ENCODE peak calls at places on chromosome 3, in five cellular contexts. M is H54, I is T-helper 1 cell, V is endothelial cell, R is HepG2. J is an unnamed sample.

GRCh38 chr3:116453676-116454346 is 8.5 kb upstream of the LSAMP start:
- DNase-seq in M (no peak), I (no peak), V (no peak), R (no peak), J (no peak)

GRCh38 chr3:100073555-100074307 is 40.6 kb downstream of the FILIP1L start:
- DNase-seq in M (no peak), I (peak), V (peak), R (no peak), J (no peak)

GRCh38 chr3:98824256-98824655 is 61.1 kb downstream of the ST3GAL6 start:
- DNase-seq in M (no peak), I (no peak), V (no peak), R (no peak), J (no peak)

GRCh38 chr3:107441617-107442016 is 64.4 kb downstream of the CCDC54 start:
- DNase-seq in M (no peak), I (no peak), V (no peak), R (no peak), J (no peak)

GRCh38 chr3:100002599-100003350 is 111.5 kb downstream of the FILIP1L start:
- DNase-seq in M (peak), I (no peak), V (no peak), R (peak), J (no peak)

GRCh38 chr3:195337747-195338146 is 66.8 kb upstream of the XXYLT1 start:
- DNase-seq in M (no peak), I (no peak), V (no peak), R (no peak), J (no peak)

GRCh38 chr3:34207826-34208225 is 409.4 kb downstream of the PDCD6IP start:
- DNase-seq in M (no peak), I (no peak), V (no peak), R (no peak), J (no peak)

GRCh38 chr3:143538577-143538981 is 309.7 kb downstream of the SLC9A9 start:
- DNase-seq in M (no peak), I (no peak), V (no peak), R (no peak), J (no peak)

GRCh38 chr3:18443670-18444596 is 18.8 kb upstream of the SATB1 start:
- DNase-seq in M (no peak), I (no peak), V (no peak), R (no peak), J (no peak)

GRCh38 chr3:181794036-181794790 is 82.5 kb downstream of the SOX2 start:
- DNase-seq in M (no peak), I (no peak), V (no peak), R (no peak), J (no peak)

GRCh38 chr3:57164217-57164605 is 942 bp downstream of the IL17RD start:
- DNase-seq in M (no peak), I (no peak), V (no peak), R (no peak), J (no peak)

GRCh38 chr3:123075359-123075758 is 8.5 kb downstream of the PDIA5 start:
- DNase-seq in M (no peak), I (no peak), V (no peak), R (peak), J (no peak)

GRCh38 chr3:100581650-100582049 is 27.8 kb upstream of the ADGRG7 start:
- DNase-seq in M (no peak), I (no peak), V (no peak), R (no peak), J (no peak)

GRCh38 chr3:59998040-59998439 is 948.2 kb upstream of the CFAP20DC start:
- DNase-seq in M (no peak), I (no peak), V (no peak), R (no peak), J (no peak)

GRCh38 chr3:162774613-162775100 is 1278.0 kb downstream of the OTOL1 start:
- DNase-seq in M (no peak), I (no peak), V (no peak), R (no peak), J (no peak)

GRCh38 chr3:86814918-86815655 is 175.9 kb downstream of the VGLL3 start:
- DNase-seq in M (no peak), I (no peak), V (no peak), R (no peak), J (no peak)

GRCh38 chr3:102141096-102141912 is 292.0 kb downstream of the NFKBIZ start:
- DNase-seq in M (no peak), I (no peak), V (no peak), R (no peak), J (no peak)

GRCh38 chr3:71726106-71726505 is 904 bp upstream of the EIF4E3 start:
- DNase-seq in M (no peak), I (peak), V (no peak), R (no peak), J (no peak)

GRCh38 chr3:14462738-14463137 is 60.3 kb downstream of the SLC6A6 start:
- DNase-seq in M (no peak), I (no peak), V (no peak), R (no peak), J (no peak)

GRCh38 chr3:71380096-71380495 is 203.4 kb downstream of the FOXP1 start:
- DNase-seq in M (no peak), I (no peak), V (no peak), R (peak), J (no peak)

GRCh38 chr3:70973558-70973957 is 610.0 kb downstream of the FOXP1 start:
- DNase-seq in M (no peak), I (no peak), V (no peak), R (no peak), J (no peak)

GRCh38 chr3:147419062-147419701 is 10.0 kb downstream of the ZIC1 start:
- DNase-seq in M (no peak), I (no peak), V (peak), R (no peak), J (no peak)

GRCh38 chr3:58250093-58250707 is 12.6 kb downstream of the ABHD6 start:
- DNase-seq in M (no peak), I (no peak), V (no peak), R (no peak), J (no peak)